ENCODE peak calls at places on chromosomes 3 and 15, in six cellular contexts. B is fibroblast of the conjunctiva; A is esophagus squamous epithelium; V is K562; M is effector memory CD4-positive, alpha-beta T cell; K is transverse colon. W is an unnamed sample.

GRCh38 chr3:170726976-170727661 is 141.2 kb upstream of the SLC7A14 start:
- DNase-seq in B (peak; percentile 85), A (no peak), V (peak; percentile 52), M (no peak), K (no peak), W (no peak)

GRCh38 chr3:28476194-28476593 is 127.6 kb upstream of the AZI2 start:
- DNase-seq in B (peak; percentile 49), A (no peak), V (peak; percentile 11), M (no peak), K (no peak), W (no peak)

GRCh38 chr3:125207949-125208568 is 4.5 kb downstream of the SLC12A8 start:
- DNase-seq in B (no peak), A (no peak), V (no peak), M (no peak), K (no peak), W (no peak)

GRCh38 chr3:4949659-4950058 is 29.6 kb upstream of the BHLHE40 start:
- DNase-seq in B (no peak), A (no peak), V (no peak), M (no peak), K (no peak), W (no peak)

GRCh38 chr3:26233374-26233773 is 389.2 kb upstream of the LRRC3B start:
- DNase-seq in B (no peak), A (no peak), V (no peak), M (no peak), K (no peak), W (no peak)

GRCh38 chr3:40821316-40821715 is 296.6 kb downstream of the ZNF621 start:
- DNase-seq in B (no peak), A (no peak), V (no peak), M (no peak), K (no peak), W (no peak)

GRCh38 chr15:69535101-69535638 is 82.6 kb downstream of the RPLP1 start:
- DNase-seq in B (no peak), A (no peak), V (no peak), M (no peak), K (no peak), W (no peak)

GRCh38 chr15:95659646-95660045 is 670.9 kb upstream of the NR2F2 start:
- DNase-seq in B (no peak), A (no peak), V (no peak), M (no peak), K (no peak), W (peak; percentile 20)

GRCh38 chr3:150359381-150359780 is 48.7 kb upstream of the TSC22D2 start:
- DNase-seq in B (no peak), A (no peak), V (no peak), M (no peak), K (no peak), W (no peak)

GRCh38 chr3:69081583-69082262 is 1.6 kb upstream of the UBA3 start:
- DNase-seq in B (no peak), A (no peak), V (peak; percentile 21), M (no peak), K (no peak), W (no peak)

GRCh38 chr3:64488938-64489337 is 198.9 kb downstream of the ADAMTS9 start:
- DNase-seq in B (no peak), A (no peak), V (no peak), M (no peak), K (no peak), W (no peak)

GRCh38 chr3:119294402-119294888 is 262 bp downstream of the ARHGAP31 start:
- DNase-seq in B (no peak), A (peak; percentile 19), V (no peak), M (peak; percentile 71), K (peak; percentile 73), W (peak; percentile 58)

GRCh38 chr3:190912736-190913135 is 50.2 kb upstream of the GMNC start:
- DNase-seq in B (no peak), A (no peak), V (no peak), M (no peak), K (no peak), W (no peak)

GRCh38 chr15:52078876-52079700 is 33.5 kb downstream of the BCL2L10 start:
- DNase-seq in B (peak; percentile 38), A (no peak), V (peak; percentile 70), M (peak; percentile 74), K (peak; percentile 88), W (peak; percentile 81)

GRCh38 chr3:38479431-38480092 is 16.6 kb upstream of the EXOG start:
- DNase-seq in B (peak; percentile 51), A (no peak), V (peak; percentile 71), M (peak; percentile 30), K (peak; percentile 68), W (peak; percentile 48)

GRCh38 chr3:125189378-125190165 is 23.0 kb downstream of the SLC12A8 start:
- DNase-seq in B (no peak), A (no peak), V (no peak), M (no peak), K (no peak), W (no peak)

GRCh38 chr15:100689500-100689899 is 87.1 kb downstream of the ASB7 start:
- DNase-seq in B (no peak), A (no peak), V (no peak), M (no peak), K (no peak), W (no peak)

GRCh38 chr3:171883257-171883892 is 40.2 kb downstream of the TMEM212 start:
- DNase-seq in B (no peak), A (no peak), V (no peak), M (no peak), K (no peak), W (no peak)

GRCh38 chr3:57006949-57007419 is 53.5 kb upstream of the SPATA12 start:
- DNase-seq in B (no peak), A (no peak), V (peak; percentile 40), M (no peak), K (no peak), W (no peak)

GRCh38 chr3:45929042-45929679 is 14.1 kb upstream of the CXCR6 start:
- DNase-seq in B (no peak), A (no peak), V (peak; percentile 81), M (peak; percentile 45), K (peak; percentile 47), W (no peak)

GRCh38 chr15:75655911-75656310 is 8.2 kb downstream of the SNX33 start:
- DNase-seq in B (no peak), A (no peak), V (no peak), M (no peak), K (no peak), W (no peak)

GRCh38 chr3:149080011-149080698 is 6.2 kb downstream of the HLTF start:
- DNase-seq in B (no peak), A (no peak), V (no peak), M (no peak), K (no peak), W (no peak)

GRCh38 chr3:49841126-49841525 is 15.2 kb downstream of the TRAIP start:
- DNase-seq in B (no peak), A (no peak), V (peak; percentile 37), M (no peak), K (no peak), W (no peak)

GRCh38 chr3:135905058-135905724 is 60.3 kb upstream of the PPP2R3A start:
- DNase-seq in B (no peak), A (no peak), V (no peak), M (no peak), K (no peak), W (no peak)

GRCh38 chr3:16290007-16290826 is 25.2 kb downstream of the OXNAD1 start:
- DNase-seq in B (peak; percentile 55), A (no peak), V (peak; percentile 55), M (peak; percentile 40), K (peak; percentile 46), W (no peak)

GRCh38 chr3:154422694-154423093 is 7.3 kb downstream of the GPR149 start:
- DNase-seq in B (no peak), A (no peak), V (no peak), M (no peak), K (no peak), W (no peak)

GRCh38 chr3:46734773-46735172 is 17.1 kb upstream of the PRSS50 start:
- DNase-seq in B (no peak), A (no peak), V (no peak), M (no peak), K (no peak), W (no peak)

GRCh38 chr15:42731461-42731860 is 5.5 kb downstream of the CDAN1 start:
- DNase-seq in B (no peak), A (no peak), V (no peak), M (no peak), K (no peak), W (no peak)

GRCh38 chr15:74977599-74977998 is 17.8 kb upstream of the SCAMP5 start:
- DNase-seq in B (no peak), A (no peak), V (no peak), M (no peak), K (no peak), W (no peak)

GRCh38 chr3:9553021-9553948 is at the start of gene LHFPL4:
- DNase-seq in B (no peak), A (no peak), V (peak; percentile 50), M (no peak), K (no peak), W (no peak)

GRCh38 chr15:67998599-67999122 is 55.5 kb upstream of the PIAS1 start:
- DNase-seq in B (peak; percentile 32), A (no peak), V (no peak), M (no peak), K (peak; percentile 79), W (no peak)